ENCODE peak calls at places on chromosome 13, in four cellular contexts. F is HEK293T, R is K562, V is HepG2. Z is an unnamed sample.

GRCh38 chr13:44142911-44143665 is 230.5 kb upstream of the SERP2 start:
- DNase-seq in V (no peak), R (peak; percentile 61), F (no peak), Z (no peak)

GRCh38 chr13:112124100-112124499 is 57.2 kb downstream of the SOX1 start:
- DNase-seq in R (no peak), F (no peak), V (no peak), Z (no peak)

GRCh38 chr13:110463876-110464510 is 97.5 kb downstream of the RAB20 start:
- DNase-seq in V (no peak), R (no peak), F (no peak), Z (no peak)

GRCh38 chr13:110001622-110002275 is 215.4 kb upstream of the IRS2 start:
- DNase-seq in F (no peak), R (no peak), V (no peak), Z (no peak)

GRCh38 chr13:80251403-80251802 is 89.5 kb downstream of the SPRY2 start:
- DNase-seq in V (no peak), R (no peak), F (peak; percentile 45), Z (no peak)

GRCh38 chr13:78431328-78431727 is 172.0 kb downstream of the POU4F1 start:
- DNase-seq in V (no peak), R (no peak), F (no peak), Z (no peak)

GRCh38 chr13:89454736-89455135 is 1783.6 kb downstream of the SLITRK5 start:
- DNase-seq in F (no peak), R (no peak), V (no peak), Z (no peak)

GRCh38 chr13:22735381-22735995 is 445.3 kb upstream of the SGCG start:
- DNase-seq in R (no peak), F (no peak), V (no peak), Z (no peak)

GRCh38 chr13:98129059-98129741 is 13.7 kb upstream of the FARP1 start:
- DNase-seq in R (no peak), F (no peak), V (no peak), Z (no peak)

GRCh38 chr13:25177012-25177411 is 4.9 kb upstream of the AMER2 start:
- DNase-seq in F (no peak), V (no peak), R (no peak), Z (no peak)

GRCh38 chr13:30607908-30608307 is 9.8 kb upstream of the USPL1 start:
- DNase-seq in R (no peak), V (no peak), F (no peak), Z (no peak)

GRCh38 chr13:76992548-76993001 is 694 bp downstream of the CLN5 start:
- DNase-seq in V (no peak), F (peak; percentile 42), R (peak; percentile 9), Z (peak; percentile 29)

GRCh38 chr13:72693832-72694231 is 33.6 kb downstream of the MZT1 start:
- DNase-seq in V (no peak), R (no peak), F (no peak), Z (no peak)

GRCh38 chr13:71254384-71254783 is 612.6 kb downstream of the DACH1 start:
- DNase-seq in V (no peak), F (no peak), R (no peak), Z (no peak)

GRCh38 chr13:25575562-25575961 is 203.8 kb downstream of the ATP8A2 start:
- DNase-seq in R (no peak), V (no peak), F (no peak), Z (no peak)

GRCh38 chr13:29162638-29163037 is 342.5 kb downstream of the MTUS2 start:
- DNase-seq in R (no peak), F (no peak), V (no peak), Z (no peak)

GRCh38 chr13:25846227-25846984 is 205.4 kb downstream of the SHISA2 start:
- DNase-seq in V (no peak), F (no peak), R (no peak), Z (no peak)

GRCh38 chr13:44703371-44703770 is 127.2 kb upstream of the TSC22D1 start:
- DNase-seq in F (no peak), R (no peak), V (no peak), Z (no peak)

GRCh38 chr13:110916671-110917142 is 1.8 kb upstream of the ANKRD10 start:
- DNase-seq in V (no peak), F (no peak), R (no peak), Z (no peak)

GRCh38 chr13:51902776-51903175 is 41.0 kb downstream of the CCDC70 start:
- DNase-seq in R (no peak), V (no peak), F (no peak), Z (no peak)

GRCh38 chr13:28679628-28680027 is 20.7 kb downstream of the POMP start:
- DNase-seq in V (peak; percentile 9), R (no peak), F (no peak), Z (no peak)

GRCh38 chr13:36356058-36356457 is 9.9 kb upstream of the SPART start:
- DNase-seq in R (no peak), F (no peak), V (peak; percentile 21), Z (no peak)

GRCh38 chr13:77239312-77239711 is 87.6 kb downstream of the MYCBP2 start:
- DNase-seq in F (no peak), R (no peak), V (no peak), Z (no peak)

GRCh38 chr13:79393564-79394249 is 12.3 kb downstream of the RBM26 start:
- DNase-seq in F (peak; percentile 62), R (no peak), V (peak; percentile 93), Z (no peak)

GRCh38 chr13:95707442-95708389 is 30.8 kb downstream of the DNAJC3 start:
- DNase-seq in R (no peak), F (no peak), V (no peak), Z (no peak)

GRCh38 chr13:41973247-41973741 is 12.4 kb upstream of the VWA8 start:
- DNase-seq in V (no peak), R (no peak), F (no peak), Z (no peak)

GRCh38 chr13:110525328-110526319 is 35.9 kb downstream of the RAB20 start:
- DNase-seq in R (no peak), F (no peak), V (no peak), Z (no peak)

GRCh38 chr13:29594310-29594709 is 1.2 kb downstream of the SLC7A1 start:
- DNase-seq in R (peak; percentile 25), F (peak; percentile 33), V (peak; percentile 81), Z (peak; percentile 62)

GRCh38 chr13:44259045-44260042 is 114.3 kb upstream of the SERP2 start:
- DNase-seq in V (no peak), F (no peak), R (peak; percentile 71), Z (peak; percentile 33)

GRCh38 chr13:48318714-48319457 is 15.3 kb downstream of the RB1 start:
- DNase-seq in F (no peak), V (no peak), R (no peak), Z (no peak)

GRCh38 chr13:65597839-65598818 is 1632.0 kb downstream of the PCDH9 start:
- DNase-seq in V (no peak), F (no peak), R (no peak), Z (no peak)

GRCh38 chr13:84445776-84446175 is 563.5 kb upstream of the SLITRK1 start:
- DNase-seq in F (no peak), R (no peak), V (no peak), Z (no peak)

GRCh38 chr13:78054152-78054551 is 135.5 kb upstream of the EDNRB start:
- DNase-seq in F (no peak), R (no peak), V (no peak), Z (no peak)

GRCh38 chr13:31639443-31640163 is 99.7 kb upstream of the RXFP2 start:
- DNase-seq in V (no peak), R (no peak), F (no peak), Z (no peak)

GRCh38 chr13:113408562-113408961 is 44.6 kb upstream of the GRTP1 start:
- DNase-seq in R (no peak), V (no peak), F (no peak), Z (no peak)
- TF ChIP-seq FOXM1 in R (no peak), V (no peak), F (no peak), Z (no peak)

DNA sequence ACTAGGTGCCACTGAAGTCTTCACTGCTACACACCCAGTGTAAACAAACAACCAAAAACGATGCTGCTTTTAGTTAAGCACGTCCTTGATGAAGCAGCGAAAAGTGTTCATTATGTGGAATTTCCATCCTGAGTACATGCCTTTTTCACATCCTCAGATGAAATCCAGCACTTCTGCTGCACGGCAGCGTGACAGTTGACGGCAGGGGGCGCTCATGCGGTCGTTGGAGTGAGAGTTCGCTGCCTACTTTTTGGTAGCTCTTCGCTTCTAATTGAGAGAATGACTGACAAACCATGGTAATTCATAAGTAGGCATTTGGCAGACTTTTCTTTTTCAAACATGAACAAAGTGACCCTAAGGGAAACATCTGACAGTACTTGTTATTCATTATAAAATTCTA is 1124.9 kb downstream of the EFNB2 start:
- DNase-seq in R (peak; percentile 2), V (peak; percentile 7), F (peak; percentile 18), Z (peak; percentile 3)
- TF ChIP-seq FOXM1 in R (no peak), V (no peak), F (no peak), Z (no peak)

DNA sequence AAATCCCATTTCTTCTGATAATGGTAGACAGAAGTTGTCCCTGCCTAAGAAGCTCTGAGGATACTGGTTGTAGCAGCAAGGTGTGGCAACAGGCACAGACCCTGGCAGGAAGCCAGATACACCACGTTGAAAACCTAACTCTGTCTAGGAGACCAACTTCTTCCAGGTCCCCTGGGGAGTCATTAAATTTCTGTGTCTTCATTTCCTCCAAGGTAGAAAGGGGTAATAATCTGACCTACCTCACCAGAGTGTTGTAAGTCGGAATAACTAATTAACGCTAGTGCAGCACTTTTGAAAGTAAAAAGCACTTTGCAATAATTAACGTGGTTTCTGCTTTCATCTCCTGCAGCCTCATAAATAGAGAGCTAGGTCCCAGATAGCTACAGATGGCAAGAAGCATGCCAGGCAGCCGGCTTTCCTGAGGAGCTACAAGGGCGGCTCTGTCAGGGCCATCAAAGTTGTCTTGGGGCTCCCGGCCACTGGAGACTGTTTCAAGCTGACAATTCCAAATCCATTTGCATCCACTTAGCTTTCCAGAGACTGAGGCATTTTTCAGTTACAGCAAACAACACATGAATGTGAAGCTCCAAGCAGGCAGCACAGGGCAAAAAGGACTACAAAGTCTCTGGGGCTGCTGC is 176.2 kb downstream of the FOXO1 start:
- DNase-seq in V (no peak), R (no peak), F (peak; percentile 36), Z (no peak)
- TF ChIP-seq FOXM1 in V (no peak), R (no peak), F (no peak), Z (no peak)

DNA sequence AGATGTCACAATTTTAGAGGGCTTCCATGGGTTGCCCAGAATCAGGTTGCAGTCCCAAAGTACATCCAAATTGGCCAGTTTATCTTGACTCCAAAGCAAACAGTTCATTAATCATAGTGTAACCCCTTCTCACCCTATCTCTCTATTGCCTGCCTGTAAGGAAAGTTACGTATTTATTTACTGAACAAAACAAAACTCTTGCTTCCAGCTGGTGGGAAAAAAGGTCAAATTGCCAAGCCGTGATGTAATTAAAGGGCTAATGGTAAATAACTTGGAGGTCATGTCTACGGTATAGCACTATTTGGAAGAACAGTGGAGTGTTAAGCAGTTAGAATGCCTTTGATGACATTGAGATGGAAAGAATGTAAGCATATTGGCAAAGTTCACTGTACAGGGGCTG is 214.0 kb downstream of the DLEU7 start:
- DNase-seq in R (no peak), F (no peak), V (peak; percentile 59), Z (no peak)
- TF ChIP-seq FOXM1 in R (no peak), F (no peak), V (no peak), Z (no peak)

DNA sequence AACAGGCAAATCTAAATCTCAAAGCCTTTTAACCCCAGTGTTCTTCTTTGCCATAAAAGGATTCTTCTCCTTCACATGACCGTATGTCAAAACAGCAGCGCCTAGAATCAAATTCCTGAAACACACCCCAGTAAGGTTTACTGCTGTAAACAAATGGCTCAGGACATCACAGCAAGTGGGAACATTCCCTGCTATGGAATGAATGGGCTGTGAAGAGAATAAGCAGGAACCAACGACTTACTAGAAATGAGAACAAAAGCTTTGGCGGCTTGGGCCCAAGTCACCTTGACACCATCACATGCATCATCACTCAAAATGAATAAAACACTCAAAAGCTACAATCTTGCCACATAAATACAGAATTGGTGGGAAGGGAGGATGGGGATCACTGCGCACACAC is 80.4 kb upstream of the SPATA13 start:
- DNase-seq in V (no peak), F (no peak), R (no peak), Z (no peak)
- TF ChIP-seq FOXM1 in V (no peak), F (no peak), R (no peak), Z (no peak)